ENCODE peak calls at places on chromosomes 5 and 9, in nine cellular contexts. U is uterus, H is tibial nerve, V is GM10248, W is AG10803, T is DND-41, P is GM23338, L is thyroid gland, F is esophagus squamous epithelium. A is an unnamed sample.

GRCh38 chr5:156892223-156892622 is 42.1 kb downstream of the PPP1R2B start:
- DNase-seq in V (no peak), W (no peak), U (no peak), F (no peak), P (peak; percentile 31), L (no peak), T (no peak), H (no peak), A (no peak)

GRCh38 chr9:134689320-134690181 is 47.9 kb downstream of the COL5A1 start:
- DNase-seq in H (peak; percentile 69), V (peak; percentile 71), T (no peak), U (peak; percentile 77), P (peak; percentile 59), W (peak; percentile 61), L (peak; percentile 58), F (no peak), A (peak; percentile 57)

GRCh38 chr9:29449294-29449693 is 1876.0 kb upstream of the C9orf72 start:
- DNase-seq in T (no peak), V (no peak), L (no peak), U (no peak), H (no peak), W (no peak), F (no peak), P (no peak), A (no peak)

GRCh38 chr9:34437006-34437925 is 21.1 kb downstream of the FAM219A start:
- DNase-seq in F (no peak), U (no peak), T (peak; percentile 61), L (peak; percentile 57), P (peak; percentile 95), W (peak; percentile 73), H (peak; percentile 26), V (peak; percentile 70), A (peak; percentile 43)

GRCh38 chr9:99142275-99142674 is 37.4 kb downstream of the TGFBR1 start:
- DNase-seq in W (no peak), T (no peak), L (no peak), F (no peak), V (no peak), U (no peak), P (no peak), H (no peak), A (no peak)

GRCh38 chr5:127700237-127700766 is 2.9 kb upstream of the CCDC192 start:
- DNase-seq in F (no peak), U (no peak), P (no peak), V (no peak), T (no peak), W (no peak), H (no peak), L (no peak), A (no peak)

GRCh38 chr5:53874409-53874808 is 314.0 kb downstream of the NDUFS4 start:
- DNase-seq in U (no peak), T (peak; percentile 10), H (no peak), L (no peak), P (peak; percentile 59), W (peak; percentile 25), V (no peak), F (no peak), A (peak; percentile 9)

GRCh38 chr5:137743031-137743640 is 7.2 kb upstream of the KLHL3 start:
- DNase-seq in U (peak; percentile 33), P (peak; percentile 91), W (peak; percentile 74), L (peak; percentile 55), F (no peak), T (peak; percentile 66), H (no peak), V (peak; percentile 53), A (peak; percentile 71)

GRCh38 chr9:81559741-81560140 is 129.6 kb downstream of the TLE1 start:
- DNase-seq in U (no peak), H (no peak), L (no peak), W (peak; percentile 93), P (no peak), T (no peak), F (no peak), V (no peak), A (peak; percentile 47)

GRCh38 chr5:42951847-42952411 is 88.2 kb downstream of the ANXA2R start:
- DNase-seq in H (no peak), P (peak; percentile 6), W (peak; percentile 44), L (no peak), U (peak; percentile 22), T (no peak), V (peak; percentile 59), F (no peak), A (no peak)

GRCh38 chr9:16413509-16414016 is 456.9 kb downstream of the BNC2 start:
- DNase-seq in U (peak; percentile 33), H (no peak), P (no peak), F (no peak), L (no peak), V (no peak), W (peak; percentile 97), T (no peak), A (no peak)

GRCh38 chr5:151717390-151717789 is 30.7 kb upstream of the SPARC start:
- DNase-seq in W (peak; percentile 56), F (no peak), U (no peak), V (no peak), T (no peak), P (no peak), H (no peak), L (no peak), A (no peak)

GRCh38 chr5:131595088-131596033 is 39.7 kb downstream of the RAPGEF6 start:
- DNase-seq in L (no peak), V (peak; percentile 23), F (no peak), U (no peak), T (peak; percentile 29), P (no peak), W (no peak), H (no peak), A (no peak)

GRCh38 chr5:65828507-65828906 is 97.9 kb upstream of the ERBIN start:
- DNase-seq in H (no peak), U (no peak), F (no peak), W (peak; percentile 93), T (no peak), P (no peak), L (no peak), V (no peak), A (no peak)

DNA sequence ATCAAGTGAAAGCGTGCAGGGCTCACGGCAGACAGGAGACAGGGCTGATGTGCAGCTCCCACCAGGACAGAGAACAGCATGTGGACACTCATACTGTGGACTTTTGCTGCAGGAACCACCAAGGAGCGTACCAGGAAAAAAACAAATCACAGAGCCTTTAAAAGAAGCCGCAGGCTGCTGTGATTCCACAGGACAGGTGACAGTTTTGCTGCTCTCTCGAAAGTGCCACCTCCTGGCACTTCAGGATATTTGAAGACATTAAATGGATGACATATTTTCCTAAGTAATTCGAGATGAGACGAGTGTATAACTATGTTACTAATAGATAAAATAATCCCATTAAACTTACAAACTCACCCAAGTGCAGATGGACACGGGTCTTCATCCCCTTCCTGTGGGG is 29.3 kb downstream of the ZDHHC11 start:
- DNase-seq in U (no peak), F (no peak), V (no peak), P (no peak), L (no peak), H (no peak), W (no peak), T (no peak), A (no peak)
- TF ChIP-seq CTCF in U (no peak), F (no peak), V (no peak), P (no peak), L (no peak), H (no peak), W (no peak), T (peak; percentile 9), A (no peak)

GRCh38 chr5:135544666-135545045 is 8.9 kb upstream of the NEUROG1 start:
- DNase-seq in L (no peak), H (no peak), V (no peak), W (no peak), P (peak; percentile 62), T (no peak), U (no peak), F (no peak), A (no peak)

GRCh38 chr5:135546912-135547311 is 11.1 kb upstream of the NEUROG1 start:
- DNase-seq in W (no peak), V (no peak), F (no peak), L (no peak), H (no peak), T (no peak), U (no peak), P (no peak), A (no peak)

GRCh38 chr5:135546014-135546413 is 10.2 kb upstream of the NEUROG1 start:
- DNase-seq in H (no peak), W (no peak), P (peak; percentile 36), L (no peak), U (no peak), T (no peak), V (no peak), F (no peak), A (no peak)

GRCh38 chr5:135543151-135543818 is 7.5 kb upstream of the NEUROG1 start:
- DNase-seq in P (peak; percentile 64), V (peak; percentile 38), L (no peak), W (no peak), T (no peak), H (no peak), F (no peak), U (no peak), A (no peak)

GRCh38 chr5:135545115-135545514 is 9.4 kb upstream of the NEUROG1 start:
- DNase-seq in F (no peak), U (no peak), T (no peak), V (no peak), W (no peak), H (no peak), P (peak; percentile 49), L (no peak), A (no peak)
- TF ChIP-seq CTCF in F (no peak), U (no peak), T (no peak), V (no peak), W (no peak), H (no peak), P (no peak), L (no peak), A (no peak)

DNA sequence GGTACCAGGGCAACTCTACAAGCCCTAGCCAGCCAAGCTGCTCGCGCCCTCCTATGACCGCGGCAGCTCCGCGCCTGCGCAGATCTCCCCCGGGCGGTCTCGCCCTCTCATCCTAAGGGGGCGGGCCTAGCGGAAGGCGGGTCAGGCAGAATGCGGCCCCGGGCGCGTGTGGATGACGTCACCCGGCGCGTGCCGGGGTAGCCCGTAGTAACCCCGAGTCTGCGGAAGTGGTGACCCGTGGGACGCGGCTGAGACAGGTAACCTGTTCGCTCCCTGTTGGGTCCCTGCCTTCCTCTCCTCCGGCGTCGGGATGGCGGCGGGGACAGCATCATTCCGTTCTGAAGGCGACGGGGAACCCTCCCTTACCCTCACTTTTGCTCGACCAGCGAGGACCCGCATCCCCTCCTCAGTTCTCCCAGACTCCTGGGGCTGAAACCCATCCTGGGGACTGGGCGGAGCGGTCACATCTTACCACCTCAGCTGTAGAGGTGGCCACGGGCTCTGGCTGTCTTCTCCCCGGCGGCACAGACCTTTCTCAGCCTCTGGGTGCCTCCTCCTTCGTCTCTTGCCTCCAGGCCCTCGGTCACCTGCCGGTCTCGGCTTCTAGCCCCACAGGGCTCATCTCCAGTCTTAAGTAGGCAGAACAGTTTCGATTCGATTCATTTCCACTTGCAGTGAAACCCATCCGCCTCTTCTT is at the start of gene AOPEP:
- DNase-seq in P (peak; percentile 98), H (peak; percentile 98), V (peak; percentile 100), F (peak; percentile 92), W (peak; percentile 94), L (peak; percentile 99), T (peak; percentile 96), U (peak; percentile 98), A (peak; percentile 97)
- TF ChIP-seq CTCF in P (no peak), H (no peak), V (no peak), F (no peak), W (no peak), L (no peak), T (no peak), U (no peak), A (no peak)

GRCh38 chr5:100502684-100503083 is 32.5 kb upstream of the FAM174A start:
- DNase-seq in H (no peak), V (no peak), F (no peak), P (no peak), W (no peak), T (no peak), U (no peak), L (no peak), A (no peak)

GRCh38 chr5:100505984-100506670 is 29.0 kb upstream of the FAM174A start:
- DNase-seq in W (peak; percentile 81), T (no peak), L (no peak), P (no peak), U (no peak), V (no peak), H (no peak), F (no peak), A (no peak)
- TF ChIP-seq CTCF in W (no peak), T (no peak), L (no peak), P (no peak), U (no peak), V (no peak), H (no peak), F (no peak), A (no peak)